ENCODE peak calls at places on chromosome 20, in eight cellular contexts. C is stimulated activated CD4-positive, alpha-beta T cell treated with anti-CD3 and anti-CD28 coated beads, TNF-alpha, amount 100 ng/mL, for 24 hours; E is NCI-H774; A is NCI-H526; S is C1 segment of cervical spinal cord; H is central memory CD4-positive, alpha-beta T cell; Z is activated gamma-delta T cell treated with Interleukin-2 at 50 U/mL for 16 hours; Y is NCI-H187 treated with DMSO at 0.1 percent for 48 hours. F is an unnamed sample.

GRCh38 chr20:48541581-48542071 is 286.2 kb downstream of the PREX1 start:
- DNase-seq in Z (no peak), A (no peak), C (no peak), E (no peak), Y (no peak), H (no peak), S (no peak), F (no peak)

GRCh38 chr20:39773380-39774000 is 811.3 kb downstream of the DHX35 start:
- DNase-seq in E (no peak), Z (no peak), S (no peak), A (no peak), C (no peak), H (no peak), Y (no peak), F (no peak)

GRCh38 chr20:36919715-36920333 is 31.7 kb downstream of the SAMHD1 start:
- DNase-seq in C (no peak), E (peak), S (no peak), A (peak), Z (peak), H (peak), Y (peak), F (peak)

GRCh38 chr20:62068997-62069396 is 3.3 kb upstream of the TAF4 start:
- DNase-seq in C (no peak), Z (no peak), Y (no peak), S (no peak), H (no peak), E (no peak), A (peak), F (no peak)

GRCh38 chr20:20549699-20550098 is 162.7 kb downstream of the RALGAPA2 start:
- DNase-seq in S (no peak), A (no peak), E (no peak), H (no peak), Y (no peak), C (no peak), Z (no peak), F (no peak)

GRCh38 chr20:9617062-9617461 is 102.7 kb downstream of the LAMP5 start:
- DNase-seq in A (peak), Y (peak), C (peak), S (peak), H (peak), Z (peak), E (peak), F (peak)

GRCh38 chr20:58184984-58185383 is 43.5 kb downstream of the ANKRD60 start:
- DNase-seq in E (no peak), Y (no peak), S (no peak), A (no peak), C (no peak), H (no peak), Z (no peak), F (no peak)

GRCh38 chr20:16129411-16129810 is 443.8 kb downstream of the KIF16B start:
- DNase-seq in H (no peak), S (no peak), Z (no peak), C (no peak), Y (no peak), E (no peak), A (no peak), F (no peak)

GRCh38 chr20:19382371-19382770 is 169.9 kb downstream of the SLC24A3 start:
- DNase-seq in S (no peak), C (no peak), Z (no peak), E (no peak), H (no peak), Y (no peak), A (no peak), F (no peak)

GRCh38 chr20:24911461-24911860 is 37.6 kb upstream of the CST7 start:
- DNase-seq in Z (no peak), A (peak), C (no peak), S (no peak), Y (no peak), H (no peak), E (no peak), F (no peak)

GRCh38 chr20:52105045-52105572 is 86.5 kb downstream of the ZFP64 start:
- DNase-seq in H (no peak), Z (no peak), A (peak), C (peak), S (no peak), E (no peak), Y (no peak), F (no peak)